ENCODE peak calls at places on chromosomes 11 and 22, in four cellular contexts. Z is HCT116; P is stimulated activated naive CD4-positive, alpha-beta T cell; N is cardiac fibroblast. K is an unnamed sample.

GRCh38 chr11:128215238-128215882 is 372.0 kb downstream of the ETS1 start:
- DNase-seq in Z (no peak), N (no peak), P (no peak), K (no peak)

GRCh38 chr11:77372736-77373135 is 71.2 kb upstream of the GDPD4 start:
- DNase-seq in N (no peak), P (no peak), Z (no peak), K (no peak)

GRCh38 chr11:57802411-57802810 is 40.8 kb downstream of the CTNND1 start:
- DNase-seq in N (no peak), Z (no peak), P (no peak), K (no peak)

GRCh38 chr11:120413480-120413879 is 77.3 kb downstream of the ARHGEF12 start:
- DNase-seq in Z (no peak), N (peak), P (no peak), K (no peak)

GRCh38 chr11:57597461-57597892 is at the start of gene SERPING1:
- DNase-seq in N (peak), Z (no peak), P (no peak), K (no peak)

GRCh38 chr11:121476379-121477032 is 23.7 kb upstream of the SORL1-AS1 start:
- DNase-seq in N (no peak), P (no peak), Z (no peak), K (no peak)

GRCh38 chr11:74278721-74279148 is 32.7 kb downstream of the P4HA3 start:
- DNase-seq in Z (no peak), P (no peak), N (peak), K (no peak)

GRCh38 chr11:68009391-68010000 is 631 bp upstream of the ALDH3B1 start:
- DNase-seq in Z (no peak), N (peak), P (no peak), K (no peak)

GRCh38 chr11:36376315-36376887 is 80.3 kb downstream of the PRR5L start:
- DNase-seq in N (peak), Z (no peak), P (no peak), K (no peak)

GRCh38 chr11:19525276-19525675 is 187.4 kb upstream of the NAV2 start:
- DNase-seq in Z (no peak), P (no peak), N (no peak), K (no peak)

GRCh38 chr11:108825381-108825780 is 160.5 kb downstream of the DDX10 start:
- DNase-seq in N (peak), P (no peak), Z (no peak), K (no peak)

GRCh38 chr11:77441409-77441808 is 32.5 kb downstream of the PAK1 start:
- DNase-seq in N (no peak), P (no peak), Z (no peak), K (no peak)

GRCh38 chr11:124150684-124151083 is 32.5 kb upstream of the OR10D3 start:
- DNase-seq in N (no peak), P (no peak), Z (no peak), K (no peak)

GRCh38 chr11:65355013-65355775 is 643 bp downstream of the TIGD3 start:
- DNase-seq in Z (no peak), N (peak), P (peak), K (peak)

GRCh38 chr11:119218141-119218878 is 12.2 kb downstream of the CBL start:
- DNase-seq in N (peak), Z (peak), P (no peak), K (no peak)

GRCh38 chr11:121352301-121352891 is 59.8 kb downstream of the SC5D start:
- DNase-seq in Z (no peak), P (no peak), N (no peak), K (no peak)

GRCh38 chr22:43409800-43410199 is 2.0 kb upstream of the MPPED1 start:
- DNase-seq in P (no peak), N (no peak), Z (no peak), K (no peak)

GRCh38 chr11:70495351-70496310 is 97.3 kb downstream of the CTTN start:
- DNase-seq in N (no peak), P (no peak), Z (no peak), K (no peak)

GRCh38 chr22:24175160-24175808 is 6.0 kb upstream of the SUSD2 start:
- DNase-seq in P (peak), N (peak), Z (peak), K (peak)

GRCh38 chr11:62694455-62695167 is 5.3 kb upstream of the LRRN4CL start:
- DNase-seq in Z (peak), N (peak), P (peak), K (peak)

GRCh38 chr22:39693943-39694500 is 123.5 kb downstream of the CACNA1I start:
- DNase-seq in N (no peak), Z (no peak), P (no peak), K (no peak)

GRCh38 chr22:28154856-28155255 is 235.8 kb upstream of the PITPNB start:
- DNase-seq in Z (no peak), P (no peak), N (no peak), K (no peak)

GRCh38 chr11:45563801-45564200 is 101.6 kb downstream of the CHST1 start:
- DNase-seq in N (no peak), P (no peak), Z (no peak), K (no peak)

GRCh38 chr22:46076651-46077339 is 73.5 kb upstream of the PPARA start:
- DNase-seq in Z (no peak), P (no peak), N (peak), K (no peak)

GRCh38 chr11:2480874-2481220 is 36.0 kb downstream of the KCNQ1 start:
- DNase-seq in N (no peak), Z (no peak), P (no peak), K (no peak)

GRCh38 chr11:112655386-112655785 is 305.8 kb upstream of the NCAM1 start:
- DNase-seq in N (peak), Z (no peak), P (no peak), K (no peak)

GRCh38 chr11:35623708-35624168 is 5.5 kb downstream of the FJX1 start:
- DNase-seq in N (peak), P (no peak), Z (no peak), K (no peak)

GRCh38 chr11:11985016-11985715 is 23.3 kb downstream of the DKK3 start:
- DNase-seq in N (peak), Z (no peak), P (no peak), K (no peak)

K was measured in T follicular helper cell.